ENCODE peak calls at places on chromosomes 16 and 17, in seven cellular contexts. D is IMR-90, F is H54, O is vagina, M is A549, Y is H1, G is ovary. C is an unnamed sample.

GRCh38 chr16:77579283-77579985 is 142.9 kb upstream of the NUDT7 start:
- DNase-seq in D (peak), F (no peak), O (no peak), M (peak), Y (no peak), G (no peak), C (peak)

GRCh38 chr17:42414782-42415409 is 8.2 kb downstream of the CAVIN1 start:
- DNase-seq in D (no peak), F (no peak), O (no peak), M (no peak), Y (no peak), G (no peak), C (no peak)

GRCh38 chr17:43169561-43170139 is 1.4 kb upstream of the NBR1 start:
- DNase-seq in D (peak), F (peak), O (peak), M (peak), Y (no peak), G (peak), C (peak)

GRCh38 chr16:62066747-62067146 is 30.5 kb upstream of the CDH8 start:
- DNase-seq in D (no peak), F (no peak), O (no peak), M (no peak), Y (no peak), G (no peak), C (no peak)

GRCh38 chr17:72952641-72953313 is 139.7 kb downstream of the SLC39A11 start:
- DNase-seq in D (no peak), F (no peak), O (no peak), M (no peak), Y (no peak), G (no peak), C (peak)

GRCh38 chr16:2523801-2524231 is 3.6 kb downstream of the AMDHD2 start:
- DNase-seq in D (no peak), F (no peak), O (no peak), M (no peak), Y (no peak), G (no peak), C (no peak)

GRCh38 chr17:67246648-67247415 is 1.8 kb upstream of the HELZ start:
- DNase-seq in D (peak), F (peak), O (no peak), M (peak), Y (peak), G (no peak), C (peak)

GRCh38 chr17:28327031-28327607 is 8.1 kb downstream of the TMEM97 start:
- DNase-seq in D (peak), F (no peak), O (peak), M (no peak), Y (no peak), G (no peak), C (no peak)

GRCh38 chr16:2194852-2195315 is 1.5 kb downstream of the CASKIN1 start:
- DNase-seq in D (peak), F (no peak), O (no peak), M (peak), Y (peak), G (no peak), C (peak)

GRCh38 chr17:77281904-77282367 is 141.2 kb downstream of the SEC14L1 start:
- DNase-seq in D (no peak), F (no peak), O (no peak), M (peak), Y (peak), G (no peak), C (no peak)

GRCh38 chr17:40879026-40879425 is 6.0 kb downstream of the KRT20 start:
- DNase-seq in D (no peak), F (no peak), O (no peak), M (no peak), Y (no peak), G (no peak), C (no peak)

GRCh38 chr17:3571043-3571900 is 13.7 kb upstream of the TRPV3 start:
- DNase-seq in D (no peak), F (no peak), O (no peak), M (no peak), Y (no peak), G (no peak), C (no peak)

GRCh38 chr16:50311891-50312501 is 45.6 kb downstream of the ADCY7 start:
- DNase-seq in D (no peak), F (no peak), O (peak), M (no peak), Y (no peak), G (no peak), C (no peak)

GRCh38 chr17:78979780-78980623 is at the start of gene LGALS3BP:
- DNase-seq in D (peak), F (peak), O (no peak), M (peak), Y (peak), G (peak), C (no peak)

GRCh38 chr17:60173304-60173807 is 23.6 kb downstream of the CA4 start:
- DNase-seq in D (peak), F (no peak), O (no peak), M (no peak), Y (no peak), G (no peak), C (no peak)

GRCh38 chr16:11679250-11679649 is 11.0 kb downstream of the SNN start:
- DNase-seq in D (no peak), F (no peak), O (no peak), M (no peak), Y (no peak), G (no peak), C (no peak)
- TF ChIP-seq POLR2A in D (no peak), F (no peak), O (no peak), M (no peak), Y (no peak), G (no peak), C (no peak)

GRCh38 chr17:1627987-1628855 is at the start of gene SLC43A2:
- DNase-seq in D (peak), F (peak), O (no peak), M (peak), Y (peak), G (peak), C (peak)

GRCh38 chr17:1625507-1626080 is 3.0 kb downstream of the SLC43A2 start:
- DNase-seq in D (no peak), F (no peak), O (no peak), M (no peak), Y (no peak), G (no peak), C (peak)

GRCh38 chr17:1626333-1626732 is 2.3 kb downstream of the SLC43A2 start:
- DNase-seq in D (no peak), F (no peak), O (no peak), M (no peak), Y (no peak), G (no peak), C (no peak)

GRCh38 chr17:1628856-1629646 is 417 bp upstream of the SLC43A2 start:
- DNase-seq in D (peak), F (peak), O (peak), M (peak), Y (peak), G (peak), C (peak)

DNA sequence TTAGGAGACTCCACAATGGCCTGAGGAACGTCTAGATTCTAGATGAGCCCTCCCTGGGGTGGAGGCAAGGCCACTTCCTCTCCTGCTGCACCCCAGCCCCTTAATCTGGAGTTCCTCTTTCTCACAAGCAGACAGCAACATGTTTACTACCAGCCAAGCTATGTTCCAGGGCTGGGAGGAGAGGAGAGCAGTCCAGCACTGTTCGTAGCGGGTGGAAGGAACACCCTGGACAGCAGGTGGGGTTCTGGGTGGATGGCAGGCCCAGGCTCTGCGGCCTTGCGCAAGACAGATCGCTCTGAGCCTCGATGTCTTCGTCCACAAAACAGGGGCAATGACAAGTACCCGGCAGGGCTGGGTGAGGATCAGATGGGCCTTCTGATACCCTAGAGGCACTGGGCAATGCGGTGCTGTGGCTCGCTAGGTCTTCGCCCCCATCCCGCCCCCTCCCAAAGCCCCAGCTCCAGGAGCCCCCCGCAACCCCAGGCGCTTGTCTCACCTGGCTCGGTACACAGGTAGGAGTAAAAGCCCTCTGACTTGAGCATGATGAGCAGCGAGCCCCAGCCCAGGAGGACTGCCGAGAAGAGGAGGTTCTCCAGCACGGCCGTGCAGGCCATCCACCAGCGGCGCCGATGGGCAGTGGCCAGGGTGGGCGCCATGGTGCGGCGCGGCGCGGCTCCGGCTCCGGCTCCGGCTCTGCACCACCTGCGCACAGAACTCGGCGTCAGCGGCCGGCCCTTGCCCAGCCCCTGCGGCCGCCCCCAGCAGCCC is 1.2 kb downstream of the SLC43A2 start:
- DNase-seq in D (no peak), F (no peak), O (no peak), M (no peak), Y (peak), G (no peak), C (peak)
- TF ChIP-seq POLR2A in D (no peak), F (no peak), O (no peak), M (no peak), Y (no peak), G (no peak), C (no peak)

GRCh38 chr16:89711601-89712475 is 8.9 kb downstream of the VPS9D1 start:
- DNase-seq in D (peak), F (no peak), O (no peak), M (peak), Y (peak), G (peak), C (peak)
- TF ChIP-seq POLR2A in D (peak), F (no peak), O (no peak), M (peak), Y (no peak), G (no peak), C (peak)

GRCh38 chr16:54290203-54291106 is 3.9 kb upstream of the IRX3 start:
- DNase-seq in D (no peak), F (no peak), O (no peak), M (no peak), Y (peak), G (no peak), C (no peak)

GRCh38 chr16:54288592-54289241 is 2.1 kb upstream of the IRX3 start:
- DNase-seq in D (no peak), F (no peak), O (no peak), M (no peak), Y (no peak), G (no peak), C (no peak)

GRCh38 chr16:54291981-54292487 is 5.4 kb upstream of the IRX3 start:
- DNase-seq in D (no peak), F (no peak), O (no peak), M (no peak), Y (no peak), G (no peak), C (no peak)

GRCh38 chr16:54289242-54290051 is 2.9 kb upstream of the IRX3 start:
- DNase-seq in D (no peak), F (no peak), O (no peak), M (no peak), Y (peak), G (no peak), C (no peak)

DNA sequence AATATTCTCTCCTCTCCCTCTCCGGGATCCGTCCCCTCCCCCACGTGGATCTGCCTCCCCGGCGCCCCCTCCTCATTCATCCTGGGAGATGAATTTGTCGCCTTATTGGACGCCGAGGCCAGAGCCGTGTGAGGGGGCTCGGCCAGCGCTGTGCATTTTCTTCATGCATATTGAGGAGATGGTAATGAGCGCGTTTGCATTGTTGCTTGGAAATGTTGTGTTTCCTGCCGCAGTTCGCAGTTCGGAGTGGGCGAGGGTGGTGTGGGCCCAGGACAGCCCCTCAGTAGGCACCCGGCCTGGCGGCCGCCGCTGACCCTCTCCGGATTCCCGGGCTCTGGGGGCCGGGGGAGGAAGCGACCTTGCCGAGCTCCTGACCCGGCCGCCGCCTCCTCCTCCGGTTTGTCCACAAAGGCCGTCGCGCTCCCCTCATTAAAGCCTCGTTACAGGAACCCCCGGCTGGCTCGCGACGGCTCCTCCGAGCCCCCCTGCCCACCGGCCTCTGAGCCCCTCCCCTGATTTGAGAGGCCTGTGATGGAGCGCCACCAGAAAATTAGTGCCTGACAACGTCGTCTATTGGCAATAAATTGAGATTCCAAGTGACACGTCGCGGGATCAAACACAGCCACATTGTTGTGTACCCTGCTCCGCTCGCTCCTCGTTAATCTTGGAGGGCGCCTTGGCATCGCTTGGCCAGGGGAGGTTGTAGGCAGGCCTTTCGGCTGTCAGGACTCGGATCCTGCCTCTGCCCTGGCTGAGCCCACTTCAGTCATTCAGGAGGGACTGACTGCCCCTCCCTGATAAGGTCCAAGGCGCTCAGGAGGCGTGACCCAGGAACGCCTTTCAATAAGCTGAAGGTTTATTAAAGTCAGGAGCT is 4.8 kb upstream of the IRX3 start:
- DNase-seq in D (no peak), F (no peak), O (no peak), M (no peak), Y (peak), G (no peak), C (no peak)
- TF ChIP-seq POLR2A in D (no peak), F (no peak), O (no peak), M (no peak), Y (no peak), G (no peak), C (no peak)

GRCh38 chr16:4475880-4476790 is at the start of gene HMOX2:
- DNase-seq in D (peak), F (peak), O (peak), M (peak), Y (peak), G (peak), C (peak)
- TF ChIP-seq POLR2A in D (peak), F (peak), O (peak), M (peak), Y (no peak), G (peak), C (peak)

GRCh38 chr16:56450901-56451752 is at the start of the genes NUDT21 and OGFOD1:
- DNase-seq in D (peak), F (peak), O (peak), M (peak), Y (peak), G (peak), C (peak)
- TF ChIP-seq POLR2A in D (peak), F (peak), O (no peak), M (peak), Y (no peak), G (peak), C (peak)

DNA sequence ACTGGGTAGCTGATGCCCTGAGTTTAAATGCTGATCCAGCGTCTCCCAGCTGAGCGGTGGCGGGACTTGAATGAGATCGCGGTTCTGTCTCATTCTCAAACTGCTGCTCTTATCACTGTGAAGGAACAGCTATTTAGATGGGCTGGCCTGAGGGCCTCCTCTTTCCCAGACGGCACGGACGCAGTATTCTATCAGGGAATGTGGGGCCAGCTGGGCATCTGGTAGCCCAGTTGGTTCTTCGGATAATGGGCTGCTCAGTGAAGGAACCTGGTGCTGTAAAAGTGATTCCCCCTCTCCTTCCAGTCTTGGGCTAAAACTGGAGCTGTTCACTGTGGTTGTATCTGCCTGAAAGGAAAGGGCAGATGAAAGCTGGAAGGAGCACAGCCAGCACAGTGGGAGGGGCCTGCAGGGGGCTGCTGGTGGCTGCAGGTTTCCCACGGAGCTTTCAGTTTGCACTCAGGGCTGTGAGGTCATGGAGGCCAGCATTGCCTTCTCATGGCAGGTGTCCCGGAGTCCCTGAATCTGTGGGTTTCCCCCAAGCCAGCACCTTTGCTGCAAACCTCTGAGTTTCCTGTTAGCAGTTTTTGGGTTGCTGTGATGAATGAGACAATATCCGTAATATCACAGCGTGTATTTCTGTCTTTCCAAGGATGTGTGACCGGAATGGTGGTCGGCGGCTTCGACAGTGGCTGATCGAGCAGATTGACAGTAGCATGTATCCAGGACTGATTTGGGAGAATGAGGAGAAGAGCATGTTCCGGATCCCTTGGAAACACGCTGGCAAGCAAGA is 3.6 kb downstream of the IRF8 start:
- DNase-seq in D (no peak), F (no peak), O (no peak), M (no peak), Y (no peak), G (no peak), C (no peak)
- TF ChIP-seq POLR2A in D (no peak), F (no peak), O (no peak), M (no peak), Y (no peak), G (no peak), C (no peak)

GRCh38 chr17:81342062-81342699 is 47.1 kb upstream of the SLC38A10 start:
- DNase-seq in D (no peak), F (no peak), O (no peak), M (no peak), Y (no peak), G (no peak), C (no peak)

GRCh38 chr17:81339180-81339501 is 44.0 kb upstream of the SLC38A10 start:
- DNase-seq in D (no peak), F (no peak), O (no peak), M (no peak), Y (peak), G (no peak), C (no peak)

GRCh38 chr17:81341347-81342061 is 46.4 kb upstream of the SLC38A10 start:
- DNase-seq in D (no peak), F (no peak), O (no peak), M (no peak), Y (peak), G (no peak), C (no peak)

GRCh38 chr17:81339502-81340296 is 44.6 kb upstream of the SLC38A10 start:
- DNase-seq in D (no peak), F (no peak), O (no peak), M (peak), Y (peak), G (no peak), C (no peak)

DNA sequence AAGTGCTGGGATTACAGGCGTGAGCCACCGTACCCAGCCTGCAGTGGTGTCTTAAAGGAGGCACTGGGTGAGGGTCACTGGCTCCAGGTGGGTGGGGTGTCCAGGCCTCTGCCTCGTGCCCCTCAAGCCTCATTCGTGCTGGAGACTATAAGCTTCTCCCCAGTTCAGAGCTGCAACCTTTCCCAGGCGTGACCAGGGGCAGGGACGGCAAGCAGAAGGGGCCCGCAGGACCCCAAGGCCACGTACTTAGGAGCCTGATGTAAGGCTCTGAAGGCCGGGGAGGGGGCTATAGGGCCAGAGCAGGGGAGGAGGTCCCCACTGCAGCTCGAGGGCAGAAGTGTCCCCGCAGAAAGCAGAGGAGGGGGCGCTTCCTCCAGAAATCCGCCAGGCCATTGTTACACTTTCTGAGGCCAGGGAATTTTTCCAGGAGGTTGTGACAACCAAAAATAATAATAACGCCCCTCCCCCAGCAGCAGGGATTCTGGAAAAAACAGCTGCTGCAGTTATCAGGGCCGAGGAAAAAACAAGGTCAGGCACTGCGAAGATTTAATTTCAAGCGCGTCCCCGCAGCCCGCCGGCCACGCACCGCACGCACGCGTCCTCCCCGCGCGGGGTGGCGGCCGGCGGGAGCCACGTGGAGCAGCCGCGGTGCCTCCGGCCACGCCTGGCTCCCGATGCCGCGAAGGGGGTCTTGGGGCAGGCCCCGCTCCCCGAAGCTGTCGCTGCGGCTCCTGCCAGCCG is 45.7 kb upstream of the SLC38A10 start:
- DNase-seq in D (no peak), F (no peak), O (no peak), M (no peak), Y (peak), G (peak), C (no peak)
- TF ChIP-seq POLR2A in D (no peak), F (no peak), O (no peak), M (no peak), Y (no peak), G (no peak), C (no peak)

C was measured in erythroblast.